ENCODE peak calls at places on chromosome 5, in six cellular contexts. B, P, D, G, M and I are unnamed samples.

GRCh38 chr5:80958611-80959010 is 1.6 kb upstream of the RASGRF2 start:
- DNase-seq in M (no peak), G (no peak), B (no peak), P (no peak), D (no peak), I (no peak)

GRCh38 chr5:137265457-137265856 is 233.7 kb downstream of the SPOCK1 start:
- DNase-seq in M (no peak), P (no peak), G (no peak), D (no peak), B (no peak), I (no peak)

GRCh38 chr5:119961993-119962392 is 332.6 kb downstream of the FAM170A start:
- DNase-seq in D (no peak), M (no peak), P (no peak), G (no peak), B (no peak), I (no peak)

GRCh38 chr5:151222769-151223446 is 984 bp downstream of the CCDC69 start:
- DNase-seq in D (peak; percentile 66), G (no peak), B (no peak), P (peak; percentile 42), M (no peak), I (no peak)

GRCh38 chr5:89441965-89442364 is 559.0 kb upstream of the MEF2C start:
- DNase-seq in B (no peak), M (no peak), D (no peak), P (no peak), G (no peak), I (no peak)

GRCh38 chr5:23014251-23014650 is 161.1 kb upstream of the CDH12 start:
- DNase-seq in D (no peak), P (no peak), B (no peak), M (no peak), G (no peak), I (no peak)

GRCh38 chr5:67536892-67537291 is 340.3 kb upstream of the CD180 start:
- DNase-seq in P (no peak), M (no peak), G (no peak), D (no peak), B (no peak), I (no peak)

GRCh38 chr5:8478308-8478707 is 609.4 kb downstream of the MTRR start:
- DNase-seq in P (no peak), G (no peak), M (no peak), D (no peak), B (no peak), I (no peak)

GRCh38 chr5:21219255-21219654 is 1231.3 kb upstream of the CDH18 start:
- DNase-seq in D (no peak), M (no peak), P (no peak), B (no peak), G (no peak), I (no peak)

GRCh38 chr5:84242286-84242685 is 142.4 kb downstream of the EDIL3 start:
- DNase-seq in G (no peak), P (no peak), M (no peak), B (no peak), D (no peak), I (no peak)

GRCh38 chr5:71887680-71888079 is 168.6 kb downstream of the CARTPT start:
- DNase-seq in G (no peak), D (no peak), P (no peak), M (peak; percentile 84), B (peak; percentile 54), I (no peak)

GRCh38 chr5:68033961-68034581 is 181.5 kb upstream of the PIK3R1 start:
- DNase-seq in M (no peak), B (no peak), D (peak; percentile 64), G (no peak), P (no peak), I (no peak)

GRCh38 chr5:179680780-179681411 is at the start of gene CBY3:
- DNase-seq in P (no peak), G (no peak), B (no peak), D (no peak), M (peak; percentile 69), I (no peak)

GRCh38 chr5:172616730-172617129 is 24.3 kb upstream of the NEURL1B start:
- DNase-seq in G (no peak), D (peak; percentile 48), P (no peak), B (no peak), M (no peak), I (no peak)

GRCh38 chr5:105878402-105878801 is 1792.3 kb downstream of the EFNA5 start:
- DNase-seq in D (no peak), B (no peak), P (no peak), G (no peak), M (no peak), I (no peak)

GRCh38 chr5:125237026-125237425 is 490.6 kb upstream of the ZNF608 start:
- DNase-seq in M (no peak), B (no peak), P (no peak), G (no peak), D (no peak), I (no peak)

GRCh38 chr5:177498013-177498847 is 826 bp upstream of the PDLIM7 start:
- DNase-seq in D (peak; percentile 60), G (no peak), B (peak; percentile 81), P (peak; percentile 30), M (no peak), I (no peak)

GRCh38 chr5:72138943-72139467 is 31.7 kb downstream of the MAP1B start:
- DNase-seq in P (no peak), B (no peak), G (no peak), M (no peak), D (peak; percentile 53), I (no peak)

GRCh38 chr5:76082790-76083554 is at the start of gene SV2C:
- DNase-seq in P (no peak), G (peak; percentile 79), B (peak; percentile 75), M (no peak), D (peak; percentile 2), I (no peak)

GRCh38 chr5:82105457-82105856 is 133.6 kb downstream of the ATG10 start:
- DNase-seq in G (no peak), P (no peak), D (no peak), B (peak; percentile 6), M (no peak), I (no peak)

GRCh38 chr5:82164957-82165698 is 113.0 kb downstream of the RPS23 start:
- DNase-seq in G (no peak), P (no peak), M (no peak), B (peak; percentile 49), D (no peak), I (peak; percentile 43)

GRCh38 chr5:79107020-79107796 is 4.4 kb upstream of the BHMT start:
- DNase-seq in P (no peak), B (no peak), D (no peak), M (no peak), G (no peak), I (no peak)

GRCh38 chr5:124289641-124290201 is 456.7 kb downstream of the ZNF608 start:
- DNase-seq in G (peak; percentile 55), B (peak; percentile 49), P (no peak), D (no peak), M (no peak), I (no peak)

GRCh38 chr5:41003670-41004376 is 67.3 kb downstream of the MROH2B start:
- DNase-seq in M (no peak), D (no peak), B (no peak), P (no peak), G (no peak), I (no peak)

GRCh38 chr5:94690778-94691177 is 72.3 kb downstream of the SLF1 start:
- DNase-seq in D (no peak), B (no peak), M (no peak), P (no peak), G (no peak), I (no peak)

GRCh38 chr5:149938791-149939358 is 5.7 kb downstream of the PDE6A start:
- DNase-seq in G (no peak), M (peak; percentile 98), D (peak; percentile 93), P (no peak), B (no peak), I (no peak)

GRCh38 chr5:15993334-15993733 is 186.3 kb downstream of the MARCHF11 start:
- DNase-seq in P (no peak), G (no peak), B (no peak), D (no peak), M (no peak), I (peak; percentile 24)

GRCh38 chr5:14036514-14036913 is 92.0 kb upstream of the DNAH5 start:
- DNase-seq in D (no peak), G (no peak), P (no peak), B (peak; percentile 24), M (peak; percentile 79), I (peak; percentile 71)

GRCh38 chr5:14038341-14038959 is 94.0 kb upstream of the DNAH5 start:
- DNase-seq in D (no peak), P (no peak), M (peak; percentile 98), B (no peak), G (no peak), I (no peak)

GRCh38 chr5:14036947-14037346 is 92.5 kb upstream of the DNAH5 start:
- DNase-seq in D (no peak), G (no peak), B (no peak), M (no peak), P (no peak), I (no peak)

GRCh38 chr5:14034991-14035390 is 90.5 kb upstream of the DNAH5 start:
- DNase-seq in B (no peak), P (no peak), M (no peak), D (no peak), G (no peak), I (peak; percentile 51)

GRCh38 chr5:14035859-14036440 is 91.5 kb upstream of the DNAH5 start:
- DNase-seq in D (peak; percentile 56), M (peak; percentile 100), B (peak; percentile 60), P (no peak), G (no peak), I (peak; percentile 91)
- H3K4me3 ChIP-seq in D (no peak overlapping the region), M (peak overlapping the region; percentile 18), B (peak overlapping the region; percentile 4), P (no peak overlapping the region), G (no peak overlapping the region), I (peak overlapping the region; percentile 41)

GRCh38 chr5:134127376-134127861 is 12.9 kb downstream of the TCF7 start:
- DNase-seq in P (peak; percentile 62), D (peak; percentile 76), G (no peak), M (no peak), B (no peak), I (no peak)
- H3K27ac ChIP-seq in P (peak overlapping the region; percentile 29), D (no peak overlapping the region), G (no peak overlapping the region), M (no peak overlapping the region), B (no peak overlapping the region), I (no peak overlapping the region)

DNA sequence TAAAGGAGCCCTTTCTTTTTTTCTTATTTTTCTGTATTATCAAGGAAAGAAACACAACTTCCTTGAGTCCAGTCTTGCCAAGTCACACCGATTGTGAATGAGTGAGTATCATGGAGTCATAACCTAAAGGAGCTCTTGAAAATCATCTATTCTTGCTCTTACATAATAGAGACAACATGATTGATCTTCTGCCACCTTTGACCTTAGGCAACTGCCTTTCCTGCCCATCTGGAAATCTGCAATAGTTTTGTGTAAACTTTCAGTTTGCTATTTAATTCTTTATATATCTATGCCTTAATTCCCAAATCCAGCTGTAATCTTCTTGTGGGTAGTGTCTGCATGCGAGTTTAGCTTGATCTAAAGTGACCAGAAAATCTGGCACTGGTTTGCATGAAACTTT is 149.9 kb upstream of the FST start:
- DNase-seq in D (no peak), B (no peak), M (no peak), P (no peak), G (no peak), I (no peak)
- H3K4me3 ChIP-seq in D (no peak overlapping the region), B (no peak overlapping the region), M (no peak overlapping the region), P (no peak overlapping the region), G (no peak overlapping the region), I (no peak overlapping the region)

DNA sequence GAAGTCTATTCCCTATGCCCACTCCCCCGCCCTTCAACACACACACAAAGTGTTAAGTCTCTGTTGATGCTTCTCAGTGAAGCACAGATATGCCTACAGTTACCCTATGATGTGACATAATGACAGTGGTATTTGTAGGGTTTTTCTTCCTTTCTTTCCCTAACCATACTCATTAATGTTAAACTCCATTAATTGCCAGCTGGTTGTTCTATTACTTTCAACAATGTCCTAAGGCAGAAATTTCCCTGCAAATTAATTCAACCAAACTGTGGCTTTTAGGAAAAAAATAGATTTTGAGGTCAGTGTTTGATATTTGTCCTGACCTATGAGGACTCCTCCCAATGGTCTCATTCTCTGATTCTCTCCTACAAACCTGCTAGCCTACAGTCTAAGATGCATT is 38.2 kb upstream of the SLCO6A1 start:
- DNase-seq in B (no peak), G (no peak), P (no peak), M (no peak), D (no peak), I (no peak)
- H3K27ac ChIP-seq in B (no peak overlapping the region), G (no peak overlapping the region), P (no peak overlapping the region), M (no peak overlapping the region), D (no peak overlapping the region), I (no peak overlapping the region)